ENCODE peak calls at places on chromosome 17, in nine cellular contexts. W is CD8-positive, alpha-beta T cell; B is GM04503; T is memory B cell; M is ELR; C is MCF 10A; V is bronchial epithelial cell; S is tibial nerve; L is head of caudate nucleus. G is an unnamed sample.
A peak's percentile ranks its signal among the peaks of the same experiment; 100 is the strongest.

GRCh38 chr17:31226373-31226772 is 70.7 kb downstream of the OMG start:
- DNase-seq in W (no peak), B (no peak), T (no peak), M (no peak), C (no peak), V (no peak), S (no peak), L (no peak), G (no peak)

GRCh38 chr17:48484256-48484655 is 46.6 kb downstream of the HOXB1 start:
- DNase-seq in W (no peak), B (peak; percentile 36), T (no peak), M (peak; percentile 89), C (no peak), V (no peak), S (no peak), L (no peak), G (no peak)

GRCh38 chr17:67520916-67521772 is 144.1 kb downstream of the PITPNC1 start:
- DNase-seq in W (no peak), B (no peak), T (no peak), M (no peak), C (no peak), V (no peak), S (no peak), L (no peak), G (no peak)

GRCh38 chr17:10073026-10073425 is 125.4 kb downstream of the GAS7 start:
- DNase-seq in W (no peak), B (no peak), T (no peak), M (no peak), C (peak; percentile 1), V (peak; percentile 62), S (no peak), L (no peak), G (no peak)

GRCh38 chr17:5234645-5235576 is at the start of gene SCIMP:
- DNase-seq in W (no peak), B (no peak), T (peak; percentile 66), M (no peak), C (no peak), V (no peak), S (peak; percentile 30), L (peak; percentile 31), G (no peak)

GRCh38 chr17:79814966-79815835 is 18.3 kb upstream of the CBX8 start:
- DNase-seq in W (no peak), B (no peak), T (peak; percentile 51), M (no peak), C (peak; percentile 19), V (no peak), S (no peak), L (no peak), G (no peak)

GRCh38 chr17:59753522-59754467 is 46.3 kb downstream of the VMP1 start:
- DNase-seq in W (no peak), B (peak; percentile 57), T (no peak), M (peak; percentile 94), C (peak; percentile 86), V (peak; percentile 91), S (peak; percentile 68), L (peak; percentile 22), G (no peak)

GRCh38 chr17:44137891-44138709 is 3.6 kb upstream of the HROB start:
- DNase-seq in W (no peak), B (peak; percentile 96), T (no peak), M (peak; percentile 100), C (peak; percentile 97), V (peak; percentile 98), S (peak; percentile 66), L (peak; percentile 75), G (peak; percentile 32)

GRCh38 chr17:74851612-74852236 is 8.0 kb downstream of the GRIN2C start:
- DNase-seq in W (no peak), B (no peak), T (no peak), M (no peak), C (no peak), V (no peak), S (no peak), L (no peak), G (no peak)

GRCh38 chr17:48539177-48539576 is 5.7 kb downstream of the HOXB2 start:
- DNase-seq in W (no peak), B (no peak), T (no peak), M (peak; percentile 84), C (no peak), V (peak; percentile 30), S (no peak), L (no peak), G (no peak)

GRCh38 chr17:74842599-74843351 is 16.9 kb downstream of the GRIN2C start:
- DNase-seq in W (no peak), B (no peak), T (no peak), M (peak; percentile 76), C (peak; percentile 35), V (peak; percentile 30), S (no peak), L (peak; percentile 83), G (no peak)

GRCh38 chr17:80485846-80486245 is 9.4 kb upstream of the NPTX1 start:
- DNase-seq in W (no peak), B (no peak), T (peak; percentile 44), M (no peak), C (no peak), V (no peak), S (no peak), L (no peak), G (no peak)

GRCh38 chr17:19004601-19005441 is at the start of gene FAM83G:
- DNase-seq in W (peak; percentile 80), B (no peak), T (peak; percentile 56), M (peak; percentile 92), C (peak; percentile 87), V (peak; percentile 74), S (peak; percentile 46), L (peak; percentile 47), G (peak; percentile 84)

GRCh38 chr17:5730373-5730772 is 146.1 kb upstream of the NLRP1 start:
- DNase-seq in W (no peak), B (no peak), T (no peak), M (no peak), C (no peak), V (no peak), S (no peak), L (no peak), G (no peak)

GRCh38 chr17:56167491-56167890 is 14.2 kb downstream of the ANKFN1 start:
- DNase-seq in W (no peak), B (no peak), T (no peak), M (no peak), C (no peak), V (no peak), S (no peak), L (no peak), G (no peak)

GRCh38 chr17:41863074-41863843 is 2.0 kb downstream of the KLHL11 start:
- DNase-seq in W (no peak), B (no peak), T (no peak), M (no peak), C (peak; percentile 4), V (no peak), S (no peak), L (no peak), G (no peak)

GRCh38 chr17:752002-752619 is at the start of gene GEMIN4:
- DNase-seq in W (peak; percentile 99), B (no peak), T (peak; percentile 100), M (peak; percentile 86), C (peak; percentile 88), V (peak; percentile 64), S (peak; percentile 93), L (peak; percentile 95), G (peak; percentile 98)

GRCh38 chr17:83193336-83194188 is 114.2 kb downstream of the METRNL start:
- DNase-seq in W (no peak), B (no peak), T (no peak), M (peak; percentile 52), C (no peak), V (no peak), S (peak; percentile 9), L (no peak), G (no peak)

GRCh38 chr17:37218849-37219248 is 156.9 kb upstream of the C17orf78 start:
- DNase-seq in W (no peak), B (no peak), T (no peak), M (no peak), C (no peak), V (no peak), S (no peak), L (no peak), G (no peak)

GRCh38 chr17:17107891-17108680 is 65.8 kb downstream of the MPRIP start:
- DNase-seq in W (no peak), B (no peak), T (no peak), M (no peak), C (peak; percentile 27), V (no peak), S (no peak), L (no peak), G (no peak)

GRCh38 chr17:70483624-70484023 is 314.3 kb downstream of the KCNJ2 start:
- DNase-seq in W (no peak), B (no peak), T (no peak), M (no peak), C (no peak), V (no peak), S (no peak), L (no peak), G (no peak)

GRCh38 chr17:4584125-4584834 is at the start of gene SMTNL2:
- DNase-seq in W (no peak), B (no peak), T (peak; percentile 25), M (no peak), C (no peak), V (no peak), S (no peak), L (no peak), G (no peak)

GRCh38 chr17:78665952-78666920 is 89.0 kb upstream of the DNAH17 start:
- DNase-seq in W (peak; percentile 46), B (no peak), T (no peak), M (peak; percentile 23), C (peak; percentile 23), V (peak; percentile 34), S (peak; percentile 25), L (no peak), G (peak; percentile 30)

GRCh38 chr17:3812771-3813170 is 11.8 kb upstream of the ITGAE start:
- DNase-seq in W (no peak), B (no peak), T (no peak), M (no peak), C (no peak), V (no peak), S (no peak), L (peak; percentile 25), G (no peak)

GRCh38 chr17:49787932-49788442 is 494 bp upstream of the KAT7 start:
- DNase-seq in W (peak; percentile 9), B (no peak), T (peak; percentile 55), M (no peak), C (no peak), V (no peak), S (no peak), L (peak; percentile 33), G (peak; percentile 5)

GRCh38 chr17:8606415-8606814 is 24.1 kb downstream of the MYH10 start:
- DNase-seq in W (no peak), B (no peak), T (no peak), M (no peak), C (no peak), V (no peak), S (no peak), L (no peak), G (no peak)

GRCh38 chr17:16929757-16930520 is 42.0 kb downstream of the TNFRSF13B start:
- DNase-seq in W (no peak), B (no peak), T (no peak), M (no peak), C (no peak), V (no peak), S (no peak), L (no peak), G (no peak)

GRCh38 chr17:57899822-57900221 is 50.0 kb upstream of the MRPS23 start:
- DNase-seq in W (no peak), B (no peak), T (no peak), M (no peak), C (no peak), V (no peak), S (no peak), L (no peak), G (no peak)

GRCh38 chr17:65193305-65194293 is 56.4 kb downstream of the RGS9 start:
- DNase-seq in W (no peak), B (no peak), T (no peak), M (peak; percentile 26), C (peak; percentile 11), V (no peak), S (no peak), L (no peak), G (no peak)

GRCh38 chr17:82815790-82816305 is 24.0 kb downstream of the ZNF750 start:
- DNase-seq in W (no peak), B (no peak), T (no peak), M (no peak), C (no peak), V (no peak), S (no peak), L (no peak), G (no peak)

GRCh38 chr17:47738178-47738577 is 5.1 kb downstream of the TBX21 start:
- DNase-seq in W (no peak), B (no peak), T (no peak), M (no peak), C (no peak), V (no peak), S (no peak), L (no peak), G (no peak)